ENCODE peak calls at places on chromosome 7, in eight cellular contexts. K is iPS-NIHi11; Q is AG04450; D is nephron progenitor cell; G is EH; J is activated CD4-positive, alpha-beta memory T cell treated with anti-CD3 and anti-CD28 coated beads, Interleukin-2, amount 10 ng/mL, durations not matched to agents 7 days and 5 days; P is GDM1; W is KG1. C is an unnamed sample.

GRCh38 chr7:86708334-86708733 is 64.6 kb downstream of the GRM3 start:
- DNase-seq in W (no peak), J (no peak), Q (no peak), D (no peak), K (no peak), G (no peak), P (no peak), C (no peak)

GRCh38 chr7:33921216-33921938 is 16.0 kb downstream of the BMPER start:
- DNase-seq in W (no peak), D (no peak), Q (peak), J (no peak), G (peak), P (no peak), K (no peak), C (no peak)

GRCh38 chr7:155444746-155445145 is 13.2 kb upstream of the EN2 start:
- DNase-seq in G (no peak), D (no peak), J (no peak), P (no peak), W (no peak), K (no peak), Q (no peak), C (no peak)

GRCh38 chr7:107605223-107605815 is 25.3 kb downstream of the BCAP29 start:
- DNase-seq in D (no peak), K (no peak), P (no peak), J (no peak), G (no peak), W (no peak), Q (no peak), C (no peak)

GRCh38 chr7:106021211-106022067 is 58.4 kb downstream of the CDHR3 start:
- DNase-seq in G (peak), Q (no peak), P (no peak), J (no peak), D (no peak), W (no peak), K (peak), C (no peak)

GRCh38 chr7:8973601-8974000 is 540.2 kb downstream of the NXPH1 start:
- DNase-seq in D (no peak), K (no peak), Q (no peak), W (no peak), J (no peak), P (no peak), G (no peak), C (no peak)

GRCh38 chr7:132276986-132277716 is 299.1 kb downstream of the PLXNA4 start:
- DNase-seq in K (no peak), G (peak), Q (no peak), J (no peak), W (no peak), D (no peak), P (no peak), C (no peak)

GRCh38 chr7:142585425-142585824 is 163.8 kb upstream of the PRSS1 start:
- DNase-seq in P (peak), K (no peak), G (no peak), D (no peak), J (no peak), Q (no peak), W (no peak), C (no peak)

GRCh38 chr7:25167262-25167843 is 42.3 kb upstream of the CYCS start:
- DNase-seq in W (no peak), J (no peak), D (no peak), K (no peak), P (no peak), G (no peak), Q (no peak), C (no peak)

GRCh38 chr7:96718107-96719003 is 8.7 kb upstream of the SEM1 start:
- DNase-seq in Q (no peak), G (no peak), W (no peak), D (no peak), P (no peak), J (no peak), K (no peak), C (no peak)

GRCh38 chr7:65722361-65722792 is 150.5 kb upstream of the VKORC1L1 start:
- DNase-seq in Q (no peak), D (peak), J (peak), W (no peak), K (peak), G (peak), P (no peak), C (peak)

GRCh38 chr7:75915416-75916156 is 631 bp downstream of the POR start:
- DNase-seq in P (no peak), W (no peak), K (no peak), D (peak), G (peak), J (peak), Q (no peak), C (no peak)

GRCh38 chr7:110590415-110590814 is 500.5 kb upstream of the LRRN3 start:
- DNase-seq in D (no peak), W (no peak), G (no peak), J (no peak), P (no peak), Q (no peak), K (peak), C (no peak)

GRCh38 chr7:25359471-25360059 is 131.3 kb upstream of the NPVF start:
- DNase-seq in P (no peak), D (no peak), G (no peak), W (no peak), J (no peak), K (no peak), Q (no peak), C (no peak)

GRCh38 chr7:138935438-138936079 is 45.6 kb downstream of the KIAA1549 start:
- DNase-seq in D (peak), P (no peak), Q (peak), K (peak), J (no peak), G (peak), W (no peak), C (peak)

GRCh38 chr7:26863504-26864308 is 684 bp downstream of the SKAP2 start:
- DNase-seq in G (peak), P (no peak), W (no peak), K (no peak), J (peak), D (no peak), Q (no peak), C (no peak)

GRCh38 chr7:147997636-147998035 is 592.9 kb upstream of the C7orf33 start:
- DNase-seq in W (no peak), P (no peak), D (no peak), Q (no peak), K (no peak), J (no peak), G (no peak), C (no peak)